ENCODE peak calls at places on chromosomes 13 and 19, in ten cellular contexts. T, V, D, Z, E, B, L, I, C and U are unnamed samples.
A peak's percentile ranks its signal among the peaks of the same experiment; 100 is the strongest.

GRCh38 chr19:16088351-16088984 is 12.2 kb downstream of the TPM4 start:
- DNase-seq in T (no peak), V (no peak), D (no peak), Z (no peak), E (peak; percentile 78), B (no peak), L (no peak), I (no peak), C (no peak), U (no peak)

GRCh38 chr19:47518139-47518538 is 3.3 kb upstream of the NAPA start:
- DNase-seq in T (no peak), V (no peak), D (no peak), Z (no peak), E (no peak), B (no peak), L (no peak), I (peak; percentile 44), C (peak; percentile 40), U (no peak)

GRCh38 chr13:71787461-71787860 is 79.5 kb downstream of the DACH1 start:
- DNase-seq in T (no peak), V (no peak), D (no peak), Z (no peak), E (no peak), B (no peak), L (no peak), I (no peak), C (no peak), U (no peak)

GRCh38 chr19:3479177-3479818 is 1.0 kb downstream of the SMIM24 start:
- DNase-seq in T (no peak), V (no peak), D (peak; percentile 19), Z (no peak), E (no peak), B (peak; percentile 63), L (no peak), I (peak; percentile 50), C (peak; percentile 37), U (peak; percentile 66)

GRCh38 chr19:14782978-14783545 is 4.7 kb upstream of the ADGRE2 start:
- DNase-seq in T (no peak), V (no peak), D (no peak), Z (no peak), E (no peak), B (no peak), L (no peak), I (no peak), C (no peak), U (no peak)

GRCh38 chr13:44304433-44304725 is 69.2 kb upstream of the SERP2 start:
- DNase-seq in T (no peak), V (no peak), D (no peak), Z (no peak), E (no peak), B (no peak), L (no peak), I (no peak), C (no peak), U (no peak)

GRCh38 chr19:47436712-47437401 is 17.5 kb upstream of the MEIS3 start:
- DNase-seq in T (peak; percentile 57), V (peak; percentile 81), D (peak; percentile 63), Z (no peak), E (peak; percentile 87), B (peak; percentile 85), L (peak; percentile 75), I (peak; percentile 81), C (peak; percentile 85), U (peak; percentile 82)

GRCh38 chr19:20565321-20566018 is at the start of gene ZNF737:
- DNase-seq in T (peak; percentile 94), V (peak; percentile 91), D (peak; percentile 96), Z (peak; percentile 88), E (peak; percentile 96), B (peak; percentile 95), L (peak; percentile 98), I (peak; percentile 95), C (peak; percentile 95), U (peak; percentile 24)

GRCh38 chr13:95716231-95716630 is 39.3 kb downstream of the DNAJC3 start:
- DNase-seq in T (no peak), V (no peak), D (no peak), Z (no peak), E (no peak), B (no peak), L (no peak), I (no peak), C (no peak), U (no peak)

GRCh38 chr13:97224544-97225324 is 2.6 kb downstream of the MBNL2 start:
- DNase-seq in T (peak; percentile 75), V (no peak), D (no peak), Z (no peak), E (no peak), B (peak; percentile 85), L (no peak), I (peak; percentile 22), C (peak; percentile 70), U (no peak)

GRCh38 chr19:44345969-44346368 is 10.5 kb downstream of the ZNF112 start:
- DNase-seq in T (no peak), V (no peak), D (no peak), Z (no peak), E (no peak), B (no peak), L (no peak), I (no peak), C (no peak), U (no peak)

GRCh38 chr19:17180997-17181702 is 34.0 kb upstream of the USE1 start:
- DNase-seq in T (no peak), V (no peak), D (no peak), Z (no peak), E (no peak), B (no peak), L (no peak), I (no peak), C (no peak), U (no peak)
- H3K4me1 ChIP-seq in T (no peaks in the 10 kb centered on the region), V (peaks cover 3% of the 10 kb centered on the region), D (no peaks in the 10 kb centered on the region), Z (no peaks in the 10 kb centered on the region), E (peaks cover 4% of the 10 kb centered on the region), B (no peaks in the 10 kb centered on the region), L (no peaks in the 10 kb centered on the region), I (peaks cover 17% of the 10 kb centered on the region), C (no peaks in the 10 kb centered on the region), U (no peaks in the 10 kb centered on the region)

DNA sequence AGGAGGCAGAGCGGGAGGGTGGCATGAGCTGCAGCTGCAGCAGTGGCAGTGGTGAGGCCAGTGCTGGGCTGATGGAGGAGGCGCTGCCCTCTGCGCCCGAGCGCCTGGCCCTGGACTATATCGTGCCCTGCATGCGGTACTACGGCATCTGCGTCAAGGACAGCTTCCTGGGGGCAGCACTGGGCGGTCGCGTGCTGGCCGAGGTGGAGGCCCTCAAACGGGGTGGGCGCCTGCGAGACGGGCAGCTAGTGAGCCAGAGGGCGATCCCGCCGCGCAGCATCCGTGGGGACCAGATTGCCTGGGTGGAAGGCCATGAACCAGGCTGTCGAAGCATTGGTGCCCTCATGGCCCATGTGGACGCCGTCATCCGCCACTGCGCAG is 2.0 kb downstream of the EGLN2 start:
- DNase-seq in T (no peak), V (no peak), D (no peak), Z (no peak), E (peak; percentile 63), B (no peak), L (no peak), I (no peak), C (no peak), U (no peak)
- H3K4me1 ChIP-seq in T (peaks cover 50% of the 10 kb centered on the region), V (peaks cover 62% of the 10 kb centered on the region), D (peaks cover 62% of the 10 kb centered on the region), Z (peaks cover 54% of the 10 kb centered on the region), E (peaks cover 68% of the 10 kb centered on the region), B (peaks cover 71% of the 10 kb centered on the region), L (peaks cover 48% of the 10 kb centered on the region), I (peaks cover 75% of the 10 kb centered on the region), C (peaks cover 69% of the 10 kb centered on the region), U (peaks cover 55% of the 10 kb centered on the region)

DNA sequence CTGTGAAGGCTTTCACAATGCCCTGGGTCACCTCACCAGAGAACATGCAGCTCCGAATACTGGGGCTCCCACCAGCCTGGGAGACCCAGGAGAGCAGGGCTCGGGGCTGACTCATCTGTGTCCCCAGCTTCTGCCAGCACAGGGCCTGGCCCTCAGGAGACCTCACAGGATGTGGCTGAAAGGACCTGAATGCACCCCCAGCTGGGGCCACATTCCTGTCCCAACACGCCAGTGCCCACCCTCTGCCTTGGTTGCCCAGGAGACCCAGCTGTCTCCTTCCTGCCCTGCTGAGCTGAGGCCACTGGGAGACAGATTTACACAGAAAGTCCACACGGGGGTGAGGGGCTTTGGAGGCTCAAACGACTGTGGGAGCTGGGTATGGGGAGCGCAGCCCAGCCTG is 11.9 kb downstream of the BCAT2 start:
- DNase-seq in T (peak; percentile 39), V (no peak), D (no peak), Z (no peak), E (no peak), B (no peak), L (no peak), I (no peak), C (no peak), U (no peak)
- H3K4me1 ChIP-seq in T (peaks cover 23% of the 10 kb centered on the region), V (no peaks in the 10 kb centered on the region), D (peaks cover 12% of the 10 kb centered on the region), Z (peaks cover 7% of the 10 kb centered on the region), E (peaks cover 9% of the 10 kb centered on the region), B (peaks cover 15% of the 10 kb centered on the region), L (no peaks in the 10 kb centered on the region), I (peaks cover 6% of the 10 kb centered on the region), C (peaks cover 13% of the 10 kb centered on the region), U (peaks cover 5% of the 10 kb centered on the region)

GRCh38 chr19:2049741-2050348 is 1.2 kb downstream of the MKNK2 start:
- DNase-seq in T (peak; percentile 73), V (peak; percentile 89), D (peak; percentile 88), Z (no peak), E (peak; percentile 94), B (peak; percentile 88), L (peak; percentile 76), I (peak; percentile 83), C (peak; percentile 90), U (peak; percentile 76)

GRCh38 chr19:2048959-2049740 is 1.9 kb downstream of the MKNK2 start:
- DNase-seq in T (peak; percentile 45), V (peak; percentile 55), D (peak; percentile 62), Z (no peak), E (peak; percentile 77), B (peak; percentile 71), L (no peak), I (no peak), C (no peak), U (no peak)

GRCh38 chr19:2050349-2050990 is 574 bp downstream of the MKNK2 start:
- DNase-seq in T (no peak), V (peak; percentile 72), D (no peak), Z (no peak), E (no peak), B (peak; percentile 68), L (no peak), I (no peak), C (no peak), U (no peak)

GRCh38 chr19:2051771-2052704 is 994 bp upstream of the MKNK2 start:
- DNase-seq in T (no peak), V (no peak), D (no peak), Z (no peak), E (no peak), B (peak; percentile 79), L (peak; percentile 75), I (peak; percentile 82), C (peak; percentile 73), U (no peak)

DNA sequence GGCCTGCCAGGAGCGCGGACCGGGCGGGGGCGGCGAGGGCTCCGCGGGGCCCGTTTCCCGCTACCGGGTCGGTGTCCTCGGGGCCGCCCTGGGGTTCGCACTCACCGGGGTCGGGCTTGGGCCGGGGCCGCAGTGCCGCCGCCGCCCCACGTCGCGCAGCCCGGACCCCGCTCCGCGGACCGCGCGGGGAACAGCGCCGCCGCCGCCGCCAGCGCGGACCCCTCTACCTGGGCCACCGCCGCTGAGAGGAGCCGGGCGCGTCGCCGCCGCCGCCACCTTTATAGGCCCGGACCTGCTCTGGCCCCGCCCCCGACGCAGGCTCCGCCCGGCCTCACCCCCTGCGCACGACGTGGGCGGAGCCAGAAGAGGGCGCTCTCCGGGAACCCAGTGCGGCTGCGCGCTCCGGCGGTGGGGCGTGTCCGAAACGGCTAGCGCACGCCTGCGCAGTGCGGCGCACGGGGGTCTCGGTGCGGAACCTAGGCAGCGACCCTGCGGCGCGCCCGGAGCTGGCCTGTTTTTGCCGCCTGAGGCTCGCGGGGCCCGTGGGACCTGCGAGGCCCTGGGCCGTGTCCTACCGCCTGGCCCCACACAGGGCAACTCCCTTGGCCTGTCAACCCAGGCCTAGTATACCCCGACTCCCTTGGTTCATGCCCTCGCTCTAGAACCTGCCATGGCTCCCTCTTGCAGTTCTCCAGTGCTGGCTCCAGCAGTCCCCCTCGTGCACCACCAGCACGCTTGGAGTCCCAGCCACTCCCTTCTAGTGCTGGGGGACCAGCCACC is at the start of gene MKNK2:
- DNase-seq in T (peak; percentile 79), V (peak; percentile 97), D (peak; percentile 86), Z (peak; percentile 58), E (peak; percentile 96), B (peak; percentile 92), L (peak; percentile 96), I (peak; percentile 87), C (peak; percentile 94), U (peak; percentile 41)
- H3K4me1 ChIP-seq in T (peaks cover 55% of the 10 kb centered on the region), V (peaks cover 57% of the 10 kb centered on the region), D (peaks cover 49% of the 10 kb centered on the region), Z (peaks cover 32% of the 10 kb centered on the region), E (peaks cover 71% of the 10 kb centered on the region), B (peaks cover 83% of the 10 kb centered on the region), L (peaks cover 56% of the 10 kb centered on the region), I (peaks cover 65% of the 10 kb centered on the region), C (peaks cover 70% of the 10 kb centered on the region), U (peaks cover 61% of the 10 kb centered on the region)